ENCODE peak calls at places on chromosomes 1 and 21, in seven cellular contexts. H is hepatocyte, P is GM12878, Z is uterus, U is kidney, I is SJSA1, K is esophagus muscularis mucosa. D is an unnamed sample.

GRCh38 chr1:86487131-86487804 is 18.5 kb downstream of the CLCA1 start:
- DNase-seq in I (no peak), U (no peak), P (no peak), Z (peak; percentile 58), K (peak; percentile 91), H (no peak), D (no peak)

GRCh38 chr1:225691861-225692516 is 39.1 kb upstream of the ENAH start:
- DNase-seq in K (no peak), I (no peak), P (no peak), U (no peak), H (no peak), Z (no peak), D (no peak)

GRCh38 chr1:47558601-47559593 is 121.1 kb downstream of the FOXD2 start:
- DNase-seq in U (no peak), I (no peak), K (no peak), Z (no peak), P (no peak), H (peak; percentile 68), D (no peak)

GRCh38 chr1:110673805-110674336 is 869 bp downstream of the KCNA3 start:
- DNase-seq in P (no peak), I (no peak), U (peak; percentile 74), H (no peak), Z (no peak), K (no peak), D (no peak)

GRCh38 chr1:74286414-74286813 is 51.2 kb downstream of the TNNI3K start:
- DNase-seq in K (no peak), I (no peak), U (no peak), P (no peak), Z (no peak), H (no peak), D (no peak)

GRCh38 chr21:37562920-37563640 is 196.5 kb downstream of the DYRK1A start:
- DNase-seq in I (no peak), Z (no peak), K (peak; percentile 90), U (no peak), P (no peak), H (no peak), D (no peak)

GRCh38 chr1:230632273-230632873 is 9.9 kb upstream of the COG2 start:
- DNase-seq in I (no peak), P (no peak), Z (no peak), H (peak; percentile 60), K (no peak), U (no peak), D (peak; percentile 65)

GRCh38 chr1:183353597-183353996 is 64.6 kb downstream of the NMNAT2 start:
- DNase-seq in Z (no peak), P (no peak), I (no peak), K (no peak), H (no peak), U (no peak), D (no peak)

GRCh38 chr1:9687120-9687875 is 35.8 kb downstream of the PIK3CD start:
- DNase-seq in H (peak; percentile 84), K (no peak), P (no peak), U (peak; percentile 86), Z (peak; percentile 62), I (peak; percentile 97), D (peak; percentile 50)

GRCh38 chr1:203590559-203590958 is 36.1 kb upstream of the ATP2B4 start:
- DNase-seq in P (no peak), I (peak; percentile 90), Z (no peak), H (peak; percentile 68), U (no peak), K (no peak), D (no peak)

GRCh38 chr1:221182791-221183533 is 303.7 kb downstream of the HLX start:
- DNase-seq in I (no peak), U (no peak), Z (no peak), P (no peak), K (no peak), H (no peak), D (no peak)

GRCh38 chr21:17371470-17371869 is 141.4 kb upstream of the CXADR start:
- DNase-seq in P (no peak), Z (no peak), K (no peak), I (no peak), U (no peak), H (no peak), D (no peak)

GRCh38 chr21:42569732-42570301 is 56.2 kb downstream of the SLC37A1 start:
- DNase-seq in I (peak; percentile 32), Z (no peak), U (peak; percentile 58), P (no peak), K (no peak), H (no peak), D (peak; percentile 16)

GRCh38 chr1:3125078-3125477 is 56.1 kb downstream of the PRDM16 start:
- DNase-seq in H (no peak), K (no peak), U (no peak), Z (no peak), P (no peak), I (no peak), D (no peak)

GRCh38 chr1:227888404-227889046 is 59.2 kb downstream of the WNT9A start:
- DNase-seq in P (no peak), Z (peak; percentile 13), U (peak; percentile 63), H (peak; percentile 3), K (peak; percentile 91), I (no peak), D (no peak)

GRCh38 chr1:53346814-53347176 is 18.9 kb upstream of the LRP8 start:
- DNase-seq in U (no peak), K (no peak), P (no peak), H (no peak), I (peak; percentile 18), Z (no peak), D (no peak)

GRCh38 chr21:28333455-28334108 is 659.1 kb downstream of the LTN1 start:
- DNase-seq in U (no peak), H (no peak), K (no peak), P (no peak), I (no peak), Z (no peak), D (peak; percentile 21)

GRCh38 chr1:162697140-162697895 is 65.1 kb downstream of the DDR2 start:
- DNase-seq in Z (no peak), H (peak; percentile 48), U (no peak), P (no peak), I (no peak), K (no peak), D (no peak)

GRCh38 chr1:94713472-94714141 is 106.5 kb upstream of the SLC44A3 start:
- DNase-seq in K (peak; percentile 97), Z (peak; percentile 92), H (peak; percentile 94), P (no peak), I (peak; percentile 86), U (peak; percentile 84), D (peak; percentile 60)

GRCh38 chr1:202982715-202983435 is 15.8 kb upstream of the CYB5R1 start:
- DNase-seq in P (no peak), U (no peak), I (no peak), H (no peak), Z (no peak), K (no peak), D (no peak)

GRCh38 chr1:44531785-44532566 is 126.9 kb downstream of the RNF220 start:
- DNase-seq in K (no peak), I (no peak), P (peak; percentile 16), U (no peak), Z (no peak), H (peak; percentile 39), D (peak; percentile 13)

GRCh38 chr1:100581096-100581705 is 43.3 kb downstream of the GPR88 start:
- DNase-seq in H (no peak), K (no peak), I (no peak), Z (no peak), P (peak; percentile 19), U (no peak), D (no peak)

GRCh38 chr1:113830039-113830438 is 17.8 kb upstream of the RSBN1 start:
- DNase-seq in U (no peak), Z (no peak), I (no peak), H (no peak), P (no peak), K (no peak), D (no peak)

GRCh38 chr1:113836534-113836933 is 24.3 kb upstream of the RSBN1 start:
- DNase-seq in U (no peak), K (no peak), I (no peak), H (no peak), Z (no peak), P (no peak), D (no peak)

GRCh38 chr1:113834716-113835115 is 22.4 kb upstream of the RSBN1 start:
- DNase-seq in K (no peak), Z (no peak), H (no peak), P (no peak), U (no peak), I (no peak), D (no peak)

GRCh38 chr1:113835686-113836290 is 23.5 kb upstream of the RSBN1 start:
- DNase-seq in U (no peak), I (no peak), K (no peak), P (no peak), Z (no peak), H (peak; percentile 68), D (peak; percentile 37)
- H3K4me3 ChIP-seq in U (no peak overlapping the region), I (no peak overlapping the region), K (no peak overlapping the region), P (no peak overlapping the region), Z (no peak overlapping the region), H (no peak overlapping the region), D (no peak overlapping the region)

GRCh38 chr1:71228727-71229371 is 148.0 kb upstream of the ZRANB2 start:
- DNase-seq in U (no peak), Z (no peak), I (no peak), H (peak; percentile 22), P (no peak), K (no peak), D (no peak)
- H3K4me3 ChIP-seq in U (no peak overlapping the region), Z (no peak overlapping the region), I (no peak overlapping the region), H (no peak overlapping the region), P (no peak overlapping the region), K (no peak overlapping the region), D (no peak overlapping the region)

GRCh38 chr1:64540265-64540791 is 70.4 kb downstream of the CACHD1 start:
- DNase-seq in H (peak; percentile 26), U (no peak), P (no peak), Z (no peak), K (no peak), I (no peak), D (no peak)
- H3K4me3 ChIP-seq in H (no peak overlapping the region), U (peak overlapping the region; percentile 60), P (no peak overlapping the region), Z (peak overlapping the region; percentile 23), K (peak overlapping the region; percentile 21), I (no peak overlapping the region), D (no peak overlapping the region)

GRCh38 chr1:245183429-245183828 is 28.6 kb downstream of the KIF26B start:
- DNase-seq in I (no peak), Z (no peak), U (no peak), H (no peak), K (no peak), P (no peak), D (no peak)

GRCh38 chr1:245179706-245180105 is 24.9 kb downstream of the KIF26B start:
- DNase-seq in H (no peak), P (no peak), I (no peak), Z (no peak), U (no peak), K (no peak), D (no peak)

GRCh38 chr1:245182028-245182427 is 27.2 kb downstream of the KIF26B start:
- DNase-seq in I (no peak), K (no peak), Z (no peak), U (no peak), H (no peak), P (no peak), D (no peak)

GRCh38 chr1:245181123-245181522 is 26.3 kb downstream of the KIF26B start:
- DNase-seq in H (no peak), U (no peak), P (no peak), Z (no peak), K (no peak), I (no peak), D (no peak)

DNA sequence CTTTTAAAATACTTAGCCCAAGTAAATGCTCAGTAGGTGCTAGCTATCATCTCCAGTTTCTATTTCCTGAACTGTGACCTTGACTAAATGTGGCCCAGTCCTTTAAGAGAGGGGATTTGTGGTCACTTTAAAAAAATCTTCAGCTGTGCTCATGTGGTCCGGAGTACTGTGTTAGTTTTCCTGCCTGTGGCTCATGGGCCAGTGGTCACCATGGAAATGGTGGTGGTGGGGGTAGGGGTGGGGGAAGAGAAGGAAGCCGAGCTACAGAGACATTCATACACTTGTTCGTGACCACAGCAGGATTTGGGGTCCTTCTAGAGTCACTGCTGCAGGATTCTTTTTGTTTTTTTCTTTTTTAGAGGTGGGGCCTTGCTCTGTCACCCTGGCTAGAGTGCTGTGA is 25.7 kb downstream of the KIF26B start:
- DNase-seq in U (no peak), I (no peak), K (no peak), P (no peak), Z (no peak), H (no peak), D (no peak)
- H3K4me3 ChIP-seq in U (no peak overlapping the region), I (no peak overlapping the region), K (no peak overlapping the region), P (no peak overlapping the region), Z (no peak overlapping the region), H (no peak overlapping the region), D (no peak overlapping the region)

D was measured in Caco-2.